ENCODE peak calls at places on chromosomes 11 and 22, in nine cellular contexts. One of them, this sample, is unnamed.

GRCh38 chr11:103942646-103943045 is 93.8 kb upstream of the DDI1 start:
- DNase-seq in MCF 10A: no peak
- DNase-seq in chondrocyte: no peak
- DNase-seq in AG09319: no peak
- DNase-seq in endothelial cell: no peak
- DNase-seq in cardiac muscle cell: no peak
- DNase-seq in lower leg skin: no peak
- DNase-seq in PC-3: no peak
- DNase-seq in mucosa of descending colon: no peak
- DNase-seq in this sample: no peak

GRCh38 chr11:17760102-17761029 is 25.8 kb downstream of the KCNC1 start:
- DNase-seq in MCF 10A: peak; percentile 62
- DNase-seq in chondrocyte: no peak
- DNase-seq in AG09319: peak; percentile 10
- DNase-seq in endothelial cell: peak; percentile 74
- DNase-seq in cardiac muscle cell: peak; percentile 78
- DNase-seq in lower leg skin: no peak
- DNase-seq in PC-3: peak; percentile 64
- DNase-seq in mucosa of descending colon: peak; percentile 50
- DNase-seq in this sample: no peak

GRCh38 chr22:38222797-38223119 is 21.0 kb downstream of the MAFF start:
- DNase-seq in MCF 10A: peak; percentile 80
- DNase-seq in chondrocyte: no peak
- DNase-seq in AG09319: no peak
- DNase-seq in endothelial cell: no peak
- DNase-seq in cardiac muscle cell: no peak
- DNase-seq in lower leg skin: no peak
- DNase-seq in PC-3: no peak
- DNase-seq in mucosa of descending colon: peak; percentile 74
- DNase-seq in this sample: no peak

GRCh38 chr22:49027122-49027670 is 800.5 kb downstream of the BRD1 start:
- DNase-seq in MCF 10A: no peak
- DNase-seq in chondrocyte: peak; percentile 72
- DNase-seq in AG09319: no peak
- DNase-seq in endothelial cell: no peak
- DNase-seq in cardiac muscle cell: no peak
- DNase-seq in lower leg skin: no peak
- DNase-seq in PC-3: no peak
- DNase-seq in mucosa of descending colon: peak; percentile 20
- DNase-seq in this sample: no peak

GRCh38 chr11:108008656-108009496 is at the start of gene CUL5:
- DNase-seq in MCF 10A: peak; percentile 90
- DNase-seq in chondrocyte: peak; percentile 96
- DNase-seq in AG09319: peak; percentile 83
- DNase-seq in endothelial cell: peak; percentile 95
- DNase-seq in cardiac muscle cell: peak; percentile 93
- DNase-seq in lower leg skin: peak; percentile 90
- DNase-seq in PC-3: peak; percentile 96
- DNase-seq in mucosa of descending colon: peak; percentile 92
- DNase-seq in this sample: peak; percentile 98

GRCh38 chr11:17015639-17016125 is 1.5 kb upstream of the PLEKHA7 start:
- DNase-seq in MCF 10A: no peak
- DNase-seq in chondrocyte: no peak
- DNase-seq in AG09319: no peak
- DNase-seq in endothelial cell: no peak
- DNase-seq in cardiac muscle cell: no peak
- DNase-seq in lower leg skin: no peak
- DNase-seq in PC-3: no peak
- DNase-seq in mucosa of descending colon: no peak
- DNase-seq in this sample: no peak

GRCh38 chr11:27218498-27219038 is 144.4 kb downstream of the CCDC34 start:
- DNase-seq in MCF 10A: no peak
- DNase-seq in chondrocyte: no peak
- DNase-seq in AG09319: no peak
- DNase-seq in endothelial cell: no peak
- DNase-seq in cardiac muscle cell: no peak
- DNase-seq in lower leg skin: no peak
- DNase-seq in PC-3: peak; percentile 36
- DNase-seq in mucosa of descending colon: no peak
- DNase-seq in this sample: no peak

GRCh38 chr11:76493626-76494539 is 49.1 kb downstream of the EMSY start:
- DNase-seq in MCF 10A: no peak
- DNase-seq in chondrocyte: no peak
- DNase-seq in AG09319: no peak
- DNase-seq in endothelial cell: no peak
- DNase-seq in cardiac muscle cell: no peak
- DNase-seq in lower leg skin: no peak
- DNase-seq in PC-3: no peak
- DNase-seq in mucosa of descending colon: peak; percentile 85
- DNase-seq in this sample: no peak

GRCh38 chr22:41825376-41825775 is 7.5 kb upstream of the SREBF2 start:
- DNase-seq in MCF 10A: no peak
- DNase-seq in chondrocyte: peak; percentile 26
- DNase-seq in AG09319: no peak
- DNase-seq in endothelial cell: no peak
- DNase-seq in cardiac muscle cell: no peak
- DNase-seq in lower leg skin: no peak
- DNase-seq in PC-3: no peak
- DNase-seq in mucosa of descending colon: no peak
- DNase-seq in this sample: no peak

GRCh38 chr22:23262474-23263332 is 82.4 kb downstream of the BCR start:
- DNase-seq in MCF 10A: no peak
- DNase-seq in chondrocyte: no peak
- DNase-seq in AG09319: no peak
- DNase-seq in endothelial cell: peak; percentile 37
- DNase-seq in cardiac muscle cell: no peak
- DNase-seq in lower leg skin: no peak
- DNase-seq in PC-3: no peak
- DNase-seq in mucosa of descending colon: no peak
- DNase-seq in this sample: no peak

GRCh38 chr22:23264610-23265388 is 84.5 kb downstream of the BCR start:
- DNase-seq in MCF 10A: no peak
- DNase-seq in chondrocyte: no peak
- DNase-seq in AG09319: no peak
- DNase-seq in endothelial cell: no peak
- DNase-seq in cardiac muscle cell: no peak
- DNase-seq in lower leg skin: no peak
- DNase-seq in PC-3: no peak
- DNase-seq in mucosa of descending colon: no peak
- DNase-seq in this sample: no peak

GRCh38 chr22:23261900-23262450 is 81.7 kb downstream of the BCR start:
- DNase-seq in MCF 10A: no peak
- DNase-seq in chondrocyte: no peak
- DNase-seq in AG09319: no peak
- DNase-seq in endothelial cell: no peak
- DNase-seq in cardiac muscle cell: no peak
- DNase-seq in lower leg skin: no peak
- DNase-seq in PC-3: no peak
- DNase-seq in mucosa of descending colon: no peak
- DNase-seq in this sample: no peak

GRCh38 chr22:23265389-23265700 is 85.0 kb downstream of the BCR start:
- DNase-seq in MCF 10A: no peak
- DNase-seq in chondrocyte: no peak
- DNase-seq in AG09319: no peak
- DNase-seq in endothelial cell: no peak
- DNase-seq in cardiac muscle cell: no peak
- DNase-seq in lower leg skin: no peak
- DNase-seq in PC-3: no peak
- DNase-seq in mucosa of descending colon: no peak
- DNase-seq in this sample: no peak

GRCh38 chr22:23263651-23264555 is 83.6 kb downstream of the BCR start:
- DNase-seq in MCF 10A: no peak
- DNase-seq in chondrocyte: no peak
- DNase-seq in AG09319: no peak
- DNase-seq in endothelial cell: no peak
- DNase-seq in cardiac muscle cell: no peak
- DNase-seq in lower leg skin: no peak
- DNase-seq in PC-3: no peak
- DNase-seq in mucosa of descending colon: no peak
- DNase-seq in this sample: no peak
- TF ChIP-seq CTCF in MCF 10A: no peak
- TF ChIP-seq CTCF in chondrocyte: no peak
- TF ChIP-seq CTCF in AG09319: no peak
- TF ChIP-seq CTCF in endothelial cell: no peak
- TF ChIP-seq CTCF in cardiac muscle cell: no peak
- TF ChIP-seq CTCF in lower leg skin: no peak
- TF ChIP-seq CTCF in PC-3: no peak
- TF ChIP-seq CTCF in mucosa of descending colon: no peak
- TF ChIP-seq CTCF in this sample: no peak

GRCh38 chr11:34357646-34358257 is at the start of gene ABTB2:
- DNase-seq in MCF 10A: peak; percentile 95
- DNase-seq in chondrocyte: peak; percentile 98
- DNase-seq in AG09319: peak; percentile 94
- DNase-seq in endothelial cell: peak; percentile 98
- DNase-seq in cardiac muscle cell: peak; percentile 100
- DNase-seq in lower leg skin: peak; percentile 97
- DNase-seq in PC-3: peak; percentile 97
- DNase-seq in mucosa of descending colon: peak; percentile 99
- DNase-seq in this sample: peak; percentile 98

GRCh38 chr11:34360056-34360455 is 2.2 kb upstream of the ABTB2 start:
- DNase-seq in MCF 10A: no peak
- DNase-seq in chondrocyte: no peak
- DNase-seq in AG09319: no peak
- DNase-seq in endothelial cell: no peak
- DNase-seq in cardiac muscle cell: no peak
- DNase-seq in lower leg skin: no peak
- DNase-seq in PC-3: no peak
- DNase-seq in mucosa of descending colon: no peak
- DNase-seq in this sample: no peak

GRCh38 chr11:34358258-34358665 is 452 bp upstream of the ABTB2 start:
- DNase-seq in MCF 10A: peak; percentile 81
- DNase-seq in chondrocyte: no peak
- DNase-seq in AG09319: no peak
- DNase-seq in endothelial cell: peak; percentile 60
- DNase-seq in cardiac muscle cell: peak; percentile 77
- DNase-seq in lower leg skin: peak; percentile 49
- DNase-seq in PC-3: peak; percentile 79
- DNase-seq in mucosa of descending colon: peak; percentile 85
- DNase-seq in this sample: no peak

GRCh38 chr11:34358666-34359547 is 1.1 kb upstream of the ABTB2 start:
- DNase-seq in MCF 10A: peak; percentile 83
- DNase-seq in chondrocyte: peak; percentile 94
- DNase-seq in AG09319: no peak
- DNase-seq in endothelial cell: peak; percentile 67
- DNase-seq in cardiac muscle cell: peak; percentile 85
- DNase-seq in lower leg skin: peak; percentile 80
- DNase-seq in PC-3: peak; percentile 83
- DNase-seq in mucosa of descending colon: peak; percentile 84
- DNase-seq in this sample: no peak

DNA sequence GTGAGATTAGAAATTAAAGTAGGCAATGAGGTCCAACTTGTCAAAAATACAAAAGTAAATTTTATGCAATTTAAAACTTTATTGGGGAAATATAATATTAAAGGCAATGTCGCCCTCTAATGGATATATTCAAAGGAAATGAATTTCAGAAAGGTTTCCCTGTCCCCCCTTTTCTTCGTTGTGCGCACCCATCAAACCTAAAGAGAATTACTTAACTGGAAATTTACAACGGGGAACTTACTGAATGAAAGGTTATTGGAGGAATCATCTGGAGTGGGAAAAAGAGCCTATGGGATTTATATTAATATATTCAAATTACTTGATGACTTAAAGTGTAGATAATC is 1.7 kb upstream of the ABTB2 start:
- DNase-seq in MCF 10A: no peak
- DNase-seq in chondrocyte: no peak
- DNase-seq in AG09319: no peak
- DNase-seq in endothelial cell: no peak
- DNase-seq in cardiac muscle cell: no peak
- DNase-seq in lower leg skin: no peak
- DNase-seq in PC-3: no peak
- DNase-seq in mucosa of descending colon: no peak
- DNase-seq in this sample: no peak
- TF ChIP-seq CTCF in MCF 10A: peak; percentile 41
- TF ChIP-seq CTCF in chondrocyte: peak; percentile 63
- TF ChIP-seq CTCF in AG09319: no peak
- TF ChIP-seq CTCF in endothelial cell: peak; percentile 82
- TF ChIP-seq CTCF in cardiac muscle cell: no peak
- TF ChIP-seq CTCF in lower leg skin: no peak
- TF ChIP-seq CTCF in PC-3: peak; percentile 5
- TF ChIP-seq CTCF in mucosa of descending colon: no peak
- TF ChIP-seq CTCF in this sample: peak; percentile 48

DNA sequence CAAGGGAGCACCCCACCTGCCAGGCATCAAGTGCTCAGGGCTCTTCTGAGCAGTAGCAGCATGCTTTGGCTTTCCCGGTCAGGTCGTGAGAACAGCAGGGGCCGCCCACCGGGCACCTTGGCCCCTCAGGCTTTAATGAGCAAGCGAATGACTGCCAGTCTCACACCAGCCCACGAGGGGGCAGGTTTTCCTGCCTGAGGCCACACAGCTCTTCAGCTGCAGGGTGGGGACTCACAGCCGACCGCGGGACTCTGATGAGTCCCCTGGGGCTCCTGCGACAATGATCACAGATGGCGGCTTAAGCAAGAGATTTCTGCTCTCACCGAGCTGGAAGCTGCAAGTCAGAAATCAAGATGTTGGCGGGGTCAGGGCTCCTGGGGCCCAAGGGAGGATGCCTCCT is 14.3 kb upstream of the FGF19 start:
- DNase-seq in MCF 10A: no peak
- DNase-seq in chondrocyte: no peak
- DNase-seq in AG09319: no peak
- DNase-seq in endothelial cell: peak; percentile 79
- DNase-seq in cardiac muscle cell: peak; percentile 82
- DNase-seq in lower leg skin: no peak
- DNase-seq in PC-3: peak; percentile 77
- DNase-seq in mucosa of descending colon: no peak
- DNase-seq in this sample: no peak
- TF ChIP-seq CTCF in MCF 10A: no peak
- TF ChIP-seq CTCF in chondrocyte: peak; percentile 90
- TF ChIP-seq CTCF in AG09319: peak; percentile 27
- TF ChIP-seq CTCF in endothelial cell: peak; percentile 76
- TF ChIP-seq CTCF in cardiac muscle cell: peak; percentile 68
- TF ChIP-seq CTCF in lower leg skin: no peak
- TF ChIP-seq CTCF in PC-3: peak; percentile 87
- TF ChIP-seq CTCF in mucosa of descending colon: no peak
- TF ChIP-seq CTCF in this sample: peak; percentile 72

DNA sequence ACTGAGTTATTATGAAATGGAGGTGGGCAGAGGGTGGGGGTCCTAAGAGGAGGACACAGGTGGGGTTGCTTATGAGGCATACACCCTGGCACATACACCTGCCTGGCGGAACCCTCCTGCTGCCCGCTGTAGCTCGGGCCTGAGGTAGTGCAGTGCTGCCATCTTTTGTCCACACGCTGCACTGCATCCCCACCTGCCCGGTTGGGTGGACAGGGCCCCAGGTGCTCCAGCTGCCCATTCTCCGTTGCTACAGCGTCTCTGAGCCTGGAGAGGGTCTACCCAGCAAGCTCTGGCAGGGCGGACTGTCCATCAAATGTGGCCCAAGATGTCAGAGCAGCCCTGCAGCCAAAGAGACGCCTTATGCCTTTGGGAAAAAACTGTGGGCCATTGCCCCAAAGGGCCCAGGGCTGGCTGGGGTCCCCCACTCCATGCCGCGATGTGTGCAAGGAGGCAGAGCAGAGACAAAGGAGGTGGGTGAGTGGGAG is 131.2 kb downstream of the BUD13 start:
- DNase-seq in MCF 10A: peak; percentile 53
- DNase-seq in chondrocyte: no peak
- DNase-seq in AG09319: no peak
- DNase-seq in endothelial cell: peak; percentile 73
- DNase-seq in cardiac muscle cell: peak; percentile 59
- DNase-seq in lower leg skin: no peak
- DNase-seq in PC-3: peak; percentile 80
- DNase-seq in mucosa of descending colon: no peak
- DNase-seq in this sample: no peak
- TF ChIP-seq CTCF in MCF 10A: peak; percentile 90
- TF ChIP-seq CTCF in chondrocyte: peak; percentile 79
- TF ChIP-seq CTCF in AG09319: peak; percentile 41
- TF ChIP-seq CTCF in endothelial cell: peak; percentile 74
- TF ChIP-seq CTCF in cardiac muscle cell: peak; percentile 83
- TF ChIP-seq CTCF in lower leg skin: no peak
- TF ChIP-seq CTCF in PC-3: peak; percentile 91
- TF ChIP-seq CTCF in mucosa of descending colon: peak; percentile 44
- TF ChIP-seq CTCF in this sample: peak; percentile 51

This sample was measured in osteocyte.